ENCODE peak calls at places on chromosomes 6 and 20, in eight cellular contexts. G, E, V, R, T, Y, X and N are unnamed samples.

GRCh38 chr20:59771506-59772372 is 161.7 kb downstream of the SYCP2 start:
- DNase-seq in G (peak), Y (no peak), V (no peak), E (no peak), R (no peak), X (no peak), T (no peak), N (no peak)

GRCh38 chr20:19368351-19368750 is 155.9 kb downstream of the SLC24A3 start:
- DNase-seq in G (no peak), Y (no peak), T (no peak), E (no peak), X (no peak), R (no peak), V (no peak), N (no peak)

GRCh38 chr6:38393986-38394385 is 245.7 kb downstream of the BTBD9 start:
- DNase-seq in G (no peak), T (no peak), E (no peak), Y (no peak), V (no peak), X (no peak), R (no peak), N (no peak)

GRCh38 chr6:106082735-106083398 is 3.3 kb upstream of the PRDM1 start:
- DNase-seq in E (no peak), G (no peak), T (no peak), X (no peak), R (no peak), V (no peak), Y (no peak), N (no peak)

GRCh38 chr20:64065973-64066341 is 3.0 kb downstream of the TCEA2 start:
- DNase-seq in X (no peak), G (no peak), E (peak), R (no peak), V (no peak), Y (no peak), T (no peak), N (peak)

GRCh38 chr20:19110866-19111460 is 101.5 kb upstream of the SLC24A3 start:
- DNase-seq in G (no peak), Y (no peak), X (no peak), V (no peak), E (no peak), T (no peak), R (no peak), N (no peak)

GRCh38 chr20:55354700-55355099 is 650.6 kb downstream of the CBLN4 start:
- DNase-seq in E (no peak), G (no peak), R (no peak), X (no peak), T (no peak), Y (peak), V (no peak), N (no peak)

GRCh38 chr6:157289764-157290163 is 33.6 kb downstream of the TMEM242 start:
- DNase-seq in X (no peak), E (no peak), G (no peak), Y (no peak), T (no peak), V (no peak), R (no peak), N (no peak)

GRCh38 chr6:32689531-32690505 is 23.4 kb upstream of the HLA-DQB1 start:
- DNase-seq in X (no peak), T (no peak), V (no peak), Y (no peak), G (no peak), E (peak), R (no peak), N (no peak)

GRCh38 chr6:116327803-116328527 is 42.8 kb upstream of the DSE start:
- DNase-seq in Y (no peak), E (no peak), X (no peak), T (no peak), R (no peak), G (no peak), V (no peak), N (no peak)

GRCh38 chr6:43308101-43308989 is at the start of gene CRIP3:
- DNase-seq in G (peak), Y (peak), R (peak), V (no peak), T (peak), E (peak), X (peak), N (peak)

GRCh38 chr6:148811472-148811871 is 64.6 kb downstream of the UST start:
- DNase-seq in T (no peak), V (no peak), X (no peak), G (no peak), R (no peak), E (no peak), Y (no peak), N (no peak)

GRCh38 chr6:82783587-82784253 is 281.9 kb downstream of the UBE3D start:
- DNase-seq in E (no peak), G (no peak), R (no peak), Y (peak), T (no peak), V (no peak), X (no peak), N (no peak)
- TF ChIP-seq CTCF in E (no peak), G (no peak), R (peak), Y (peak), T (no peak), V (peak), X (no peak), N (no peak)

DNA sequence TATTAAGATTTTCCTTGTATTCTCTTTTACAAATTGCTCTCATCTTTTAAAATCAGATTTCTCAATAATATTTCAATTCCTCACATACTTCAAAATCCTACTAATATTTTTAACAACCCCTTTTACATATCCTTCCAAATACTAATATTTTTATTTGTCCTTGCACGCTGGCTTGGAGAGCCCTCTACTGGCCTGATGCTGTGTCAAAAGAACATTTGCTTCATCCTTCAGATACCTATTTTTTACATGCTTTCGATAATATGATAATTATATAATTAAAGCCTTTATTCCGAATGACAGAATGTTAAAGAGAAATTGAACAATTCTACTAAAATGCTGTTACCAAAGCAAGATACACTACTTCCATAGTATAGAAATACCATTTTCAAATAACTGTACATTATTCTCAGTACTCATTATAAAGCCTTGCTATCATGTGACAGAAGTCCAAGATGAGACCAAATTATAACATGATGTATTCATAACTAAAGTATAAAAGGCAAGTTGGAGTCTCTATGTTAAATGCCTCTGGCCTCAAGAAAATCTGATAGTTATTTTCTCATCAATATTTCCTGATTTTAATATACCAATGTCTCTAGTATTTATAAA is 39.0 kb upstream of the PLN start:
- DNase-seq in Y (peak), T (no peak), R (peak), E (peak), X (no peak), G (peak), V (peak), N (no peak)
- TF ChIP-seq CTCF in Y (peak), T (no peak), R (peak), E (peak), X (peak), G (peak), V (peak), N (no peak)

DNA sequence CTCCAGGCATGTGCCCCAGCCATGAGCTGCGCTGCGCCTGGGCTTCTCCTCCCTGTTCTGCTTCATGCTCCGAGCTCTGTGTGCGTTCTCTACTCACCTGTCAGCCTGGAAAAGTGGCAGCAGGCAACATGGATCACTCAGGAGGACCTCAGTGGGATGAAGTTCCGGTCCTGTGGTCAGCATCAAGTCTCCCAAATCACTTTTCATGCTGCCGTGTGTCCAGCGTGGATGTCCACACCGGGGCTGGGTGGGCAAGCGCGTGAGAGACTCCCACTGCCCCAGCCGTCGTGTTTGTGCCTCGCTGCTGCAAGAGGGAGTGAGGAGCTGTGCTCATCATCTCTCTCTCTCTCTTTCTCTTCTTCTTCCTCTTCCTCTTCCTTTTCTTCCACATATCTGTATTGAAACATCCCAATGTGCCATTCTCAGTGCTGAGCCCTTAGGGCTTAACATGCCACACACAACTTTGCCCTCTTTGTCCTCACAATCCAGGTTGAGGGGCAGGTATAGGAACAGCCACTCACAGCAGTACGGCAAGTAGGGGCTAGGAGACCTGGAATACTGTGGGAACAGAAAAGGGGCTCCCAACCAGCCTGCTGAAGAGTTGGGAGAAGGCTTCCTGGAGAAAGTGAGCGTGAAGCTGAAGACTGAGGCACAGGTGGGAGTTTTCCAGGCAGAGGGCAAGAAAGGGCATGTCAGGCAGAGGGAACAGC is 3.8 kb upstream of the PDYN start:
- DNase-seq in X (no peak), G (no peak), E (no peak), T (no peak), R (no peak), Y (no peak), V (no peak), N (no peak)
- TF ChIP-seq CTCF in X (no peak), G (no peak), E (no peak), T (no peak), R (no peak), Y (no peak), V (no peak), N (no peak)

GRCh38 chr20:22802296-22802695 is 217.9 kb upstream of the FOXA2 start:
- DNase-seq in E (no peak), G (no peak), Y (no peak), R (no peak), X (no peak), V (no peak), T (no peak), N (no peak)
- TF ChIP-seq CTCF in E (no peak), G (no peak), Y (no peak), R (no peak), X (no peak), V (no peak), T (no peak), N (no peak)

GRCh38 chr20:1299522-1299921 is 29.4 kb downstream of the SDCBP2 start:
- DNase-seq in Y (peak), V (no peak), T (no peak), G (peak), R (no peak), X (peak), E (no peak), N (no peak)
- TF ChIP-seq CTCF in Y (peak), V (no peak), T (peak), G (no peak), R (no peak), X (no peak), E (no peak), N (no peak)